ENCODE peak calls at places on chromosome 4, in four cellular contexts. H is GM12878, K is HepG2, X is K562. T is an unnamed sample.

GRCh38 chr4:85823295-85823694 is 348.3 kb downstream of the ARHGAP24 start:
- DNase-seq in H (no peak), K (no peak), X (no peak), T (no peak)

GRCh38 chr4:7461171-7461570 is 26.4 kb upstream of the PSAPL1 start:
- DNase-seq in H (no peak), K (no peak), X (no peak), T (no peak)

GRCh38 chr4:181372014-181372413 is 871.2 kb upstream of the TENM3 start:
- DNase-seq in H (no peak), K (no peak), X (no peak), T (no peak)

GRCh38 chr4:174037631-174038030 is 245.8 kb downstream of the FBXO8 start:
- DNase-seq in H (no peak), K (no peak), X (no peak), T (no peak)

GRCh38 chr4:96228463-96228862 is 388.6 kb downstream of the PDHA2 start:
- DNase-seq in H (no peak), K (peak; percentile 1), X (no peak), T (no peak)

GRCh38 chr4:24763631-24764302 is 31.6 kb upstream of the SOD3 start:
- DNase-seq in H (no peak), K (no peak), X (no peak), T (no peak)

GRCh38 chr4:103424853-103425252 is 226.7 kb upstream of the CENPE start:
- DNase-seq in H (no peak), K (peak; percentile 71), X (no peak), T (no peak)

GRCh38 chr4:86092684-86093083 is 267.2 kb downstream of the MAPK10 start:
- DNase-seq in H (no peak), K (no peak), X (no peak), T (no peak)

GRCh38 chr4:139656614-139657486 is 8.8 kb upstream of the MGST2 start:
- DNase-seq in H (no peak), K (peak; percentile 76), X (peak; percentile 77), T (peak; percentile 81)

GRCh38 chr4:150207871-150208270 is 129.6 kb downstream of the DCLK2 start:
- DNase-seq in H (no peak), K (no peak), X (no peak), T (no peak)

GRCh38 chr4:8090312-8090711 is 68.3 kb downstream of the ABLIM2 start:
- DNase-seq in H (no peak), K (no peak), X (no peak), T (no peak)

GRCh38 chr4:161148051-161148450 is 1015.7 kb downstream of the FSTL5 start:
- DNase-seq in H (no peak), K (no peak), X (no peak), T (no peak)

GRCh38 chr4:177012918-177013545 is 220.3 kb upstream of the VEGFC start:
- DNase-seq in H (no peak), K (no peak), X (no peak), T (no peak)

GRCh38 chr4:113169368-113169767 is 119.9 kb downstream of the ANK2 start:
- DNase-seq in H (no peak), K (peak; percentile 36), X (no peak), T (peak; percentile 21)

GRCh38 chr4:176920694-176921093 is 128.0 kb upstream of the VEGFC start:
- DNase-seq in H (no peak), K (no peak), X (no peak), T (no peak)

GRCh38 chr4:43331226-43332078 is 438.9 kb downstream of the GRXCR1 start:
- DNase-seq in H (no peak), K (no peak), X (no peak), T (no peak)

GRCh38 chr4:150367326-150367725 is 214.6 kb upstream of the MAB21L2 start:
- DNase-seq in H (no peak), K (no peak), X (no peak), T (peak; percentile 12)

GRCh38 chr4:185120631-185120946 is 22.5 kb upstream of the SLC25A4 start:
- DNase-seq in H (no peak), K (no peak), X (no peak), T (no peak)
- TF ChIP-seq TARDBP in H (no peak), K (no peak), X (no peak), T (no peak)

DNA sequence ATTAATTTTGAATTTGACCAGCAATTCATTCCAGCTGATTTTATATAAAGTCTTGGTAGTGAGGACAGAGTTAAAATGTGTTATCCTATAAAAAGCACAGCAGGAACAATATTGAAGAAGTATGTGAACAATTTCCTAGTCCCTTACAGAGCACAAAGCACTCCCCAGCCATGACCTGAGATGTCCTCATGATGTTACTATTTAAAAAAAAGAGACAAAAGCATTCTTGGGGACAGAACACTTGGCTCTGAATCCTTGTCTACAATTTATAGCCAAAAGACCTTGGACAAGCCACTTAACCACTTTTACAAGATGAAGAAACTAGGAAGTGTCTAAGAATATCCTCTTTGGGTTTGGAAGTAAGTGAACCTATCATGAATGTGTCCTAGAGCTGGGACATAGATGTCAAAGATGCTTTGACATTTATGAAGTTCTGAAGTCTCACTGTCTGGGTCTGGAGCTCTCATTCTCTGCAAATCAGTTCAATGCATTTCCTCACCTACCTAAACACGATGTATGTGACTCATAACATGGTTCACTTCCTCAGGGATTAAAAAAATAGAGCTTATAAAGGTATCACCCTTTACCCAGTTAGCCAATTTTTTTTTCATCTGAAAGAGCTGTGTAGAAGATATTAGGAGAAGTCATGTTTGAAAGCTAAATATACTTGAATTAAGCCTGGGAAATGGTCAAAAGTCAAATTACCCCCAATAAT is 61.4 kb downstream of the IGFBP7 start:
- DNase-seq in H (no peak), K (no peak), X (no peak), T (no peak)
- TF ChIP-seq FOXK2 in H (no peak), K (no peak), X (no peak), T (no peak)

GRCh38 chr4:41215155-41215554 is 813 bp upstream of the APBB2 start:
- DNase-seq in H (no peak), K (no peak), X (no peak), T (no peak)
- TF ChIP-seq TARDBP in H (no peak), K (no peak), X (no peak), T (no peak)

GRCh38 chr4:142402156-142402555 is 443.9 kb downstream of the INPP4B start:
- DNase-seq in H (no peak), K (no peak), X (no peak), T (no peak)
- TF ChIP-seq FOXK2 in H (no peak), K (no peak), X (no peak), T (no peak)